ENCODE peak calls at places on chromosomes 5 and 9, in six cellular contexts. Z is HEK293T, T is HepG2, Y is A549, S is K562, E is GM12878. Q is an unnamed sample.

GRCh38 chr5:134817006-134817405 is 28.8 kb upstream of the C5orf24 start:
- DNase-seq in Z (no peak), T (no peak), S (no peak), Y (no peak), E (no peak), Q (no peak)

GRCh38 chr5:54309751-54310432 is 481 bp downstream of the ARL15 start:
- DNase-seq in T (no peak), S (peak; percentile 31), Y (peak; percentile 40), Z (peak; percentile 50), E (no peak), Q (peak; percentile 10)

GRCh38 chr5:32692066-32692746 is 18.9 kb upstream of the NPR3 start:
- DNase-seq in T (no peak), Z (no peak), Y (no peak), E (no peak), S (no peak), Q (peak; percentile 80)

GRCh38 chr9:22102347-22103053 is 93.4 kb upstream of the CDKN2B start:
- DNase-seq in Y (no peak), Z (no peak), T (no peak), E (no peak), S (no peak), Q (no peak)

GRCh38 chr9:125479846-125480615 is 218.4 kb downstream of the GAPVD1 start:
- DNase-seq in E (no peak), S (no peak), T (no peak), Z (no peak), Y (no peak), Q (no peak)

GRCh38 chr9:98707158-98708102 is 1.3 kb downstream of the GABBR2 start:
- DNase-seq in T (peak; percentile 17), Y (peak; percentile 69), E (no peak), Z (peak; percentile 80), S (peak; percentile 70), Q (peak; percentile 85)

GRCh38 chr5:9551567-9551966 is 5.7 kb upstream of the SEMA5A start:
- DNase-seq in S (no peak), Z (no peak), E (no peak), Y (no peak), T (no peak), Q (no peak)

GRCh38 chr5:151574597-151574996 is 16.5 kb downstream of the FAT2 start:
- DNase-seq in S (no peak), E (no peak), T (no peak), Z (no peak), Y (no peak), Q (no peak)

GRCh38 chr5:95955996-95956899 is 5.4 kb downstream of the ELL2 start:
- DNase-seq in E (no peak), Y (no peak), T (no peak), S (no peak), Z (no peak), Q (no peak)

GRCh38 chr5:55645304-55645703 is 66.8 kb downstream of the SLC38A9 start:
- DNase-seq in Y (no peak), E (no peak), Z (no peak), S (no peak), T (no peak), Q (peak; percentile 80)

DNA sequence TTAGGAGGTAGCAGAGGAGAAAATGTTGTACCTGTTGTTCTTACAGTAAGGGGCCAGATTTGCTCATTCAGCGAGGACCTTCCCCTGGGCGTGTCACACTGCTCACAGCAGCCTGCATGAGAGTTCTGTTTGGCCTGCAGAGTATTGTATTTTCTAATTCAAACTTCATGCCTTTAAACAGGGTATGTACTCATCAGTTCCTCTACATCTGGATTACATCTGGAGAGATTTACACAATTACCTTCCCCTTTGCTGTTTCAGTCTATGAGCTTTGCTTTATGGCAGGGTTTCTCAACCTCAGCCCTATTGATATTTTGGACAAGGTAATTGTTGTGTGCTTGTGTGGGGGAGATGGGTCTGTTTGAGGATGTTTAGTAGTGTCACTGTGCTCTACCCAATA is 170.9 kb upstream of the STK32A start:
- DNase-seq in Z (no peak), T (no peak), Y (no peak), S (no peak), E (no peak), Q (no peak)
- TF ChIP-seq BHLHE40 in Z (no peak), T (no peak), Y (no peak), S (no peak), E (no peak), Q (no peak)

GRCh38 chr9:8858250-8859161 is 1058.9 kb upstream of the DMAC1 start:
- DNase-seq in T (no peak), Y (no peak), E (no peak), Z (no peak), S (no peak), Q (no peak)

GRCh38 chr9:8863886-8864881 is 1064.6 kb upstream of the DMAC1 start:
- DNase-seq in T (no peak), Z (no peak), E (no peak), Y (no peak), S (no peak), Q (no peak)

GRCh38 chr9:8859416-8859815 is 1059.8 kb upstream of the DMAC1 start:
- DNase-seq in T (no peak), S (no peak), Z (no peak), Y (no peak), E (no peak), Q (no peak)

GRCh38 chr9:8863064-8863463 is 1063.5 kb upstream of the DMAC1 start:
- DNase-seq in Y (no peak), S (no peak), Z (no peak), T (no peak), E (no peak), Q (no peak)

GRCh38 chr9:8860925-8861324 is 1061.3 kb upstream of the DMAC1 start:
- DNase-seq in S (no peak), T (no peak), Y (no peak), E (no peak), Z (no peak), Q (peak; percentile 9)
- TF ChIP-seq BHLHE40 in S (no peak), T (no peak), Y (no peak), E (no peak), Z (no peak), Q (no peak)

GRCh38 chr9:104907278-104907951 is 20.5 kb downstream of the ABCA1 start:
- DNase-seq in Y (no peak), E (no peak), T (no peak), S (no peak), Z (no peak), Q (peak; percentile 88)
- TF ChIP-seq BHLHE40 in Y (no peak), E (no peak), T (no peak), S (no peak), Z (no peak), Q (peak; percentile 21)

GRCh38 chr5:139904566-139905400 is 109.2 kb downstream of the PSD2 start:
- DNase-seq in E (no peak), S (no peak), T (no peak), Y (no peak), Z (peak; percentile 31), Q (no peak)

GRCh38 chr5:139901971-139902370 is 106.4 kb downstream of the PSD2 start:
- DNase-seq in S (no peak), Z (no peak), Y (no peak), E (no peak), T (no peak), Q (no peak)

GRCh38 chr5:139903450-139903804 is 107.8 kb downstream of the PSD2 start:
- DNase-seq in T (no peak), S (no peak), Z (no peak), Y (no peak), E (no peak), Q (no peak)

GRCh38 chr5:139905401-139905800 is 109.8 kb downstream of the PSD2 start:
- DNase-seq in E (no peak), Z (no peak), T (no peak), S (no peak), Y (no peak), Q (no peak)

GRCh38 chr5:139903805-139904565 is 108.4 kb downstream of the PSD2 start:
- DNase-seq in T (no peak), E (no peak), Y (peak; percentile 16), Z (peak; percentile 61), S (no peak), Q (no peak)
- TF ChIP-seq BHLHE40 in T (no peak), E (peak; percentile 66), Y (no peak), Z (no peak), S (no peak), Q (no peak)